ENCODE peak calls at places on chromosomes 11 and 22, in five cellular contexts. W, K, M, T and J are unnamed samples.

GRCh38 chr11:95154514-95154913 is 64.9 kb downstream of the ENDOD1 start:
- DNase-seq in W (no peak), K (no peak), M (no peak), T (peak), J (peak)

GRCh38 chr11:6321356-6321755 is 1.1 kb upstream of the CAVIN3 start:
- DNase-seq in W (no peak), K (no peak), M (peak), T (no peak), J (no peak)

GRCh38 chr11:61297741-61298140 is 2.6 kb upstream of the VWCE start:
- DNase-seq in W (no peak), K (no peak), M (peak), T (peak), J (peak)

GRCh38 chr22:50526849-50527801 is 1.7 kb upstream of the SCO2 start:
- DNase-seq in W (no peak), K (peak), M (peak), T (peak), J (peak)

GRCh38 chr22:37979782-37980181 is 4.6 kb downstream of the SOX10 start:
- DNase-seq in W (no peak), K (no peak), M (no peak), T (no peak), J (no peak)

GRCh38 chr11:86938900-86939880 is 16.0 kb downstream of the FZD4 start:
- DNase-seq in W (no peak), K (no peak), M (no peak), T (peak), J (peak)

GRCh38 chr11:128588086-128588485 is 728 bp upstream of the ETS1 start:
- DNase-seq in W (no peak), K (no peak), M (no peak), T (no peak), J (no peak)

GRCh38 chr11:23688835-23689234 is 808.0 kb upstream of the LUZP2 start:
- DNase-seq in W (no peak), K (no peak), M (no peak), T (no peak), J (peak)

GRCh38 chr11:91742155-91742554 is 482.5 kb upstream of the FAT3 start:
- DNase-seq in W (no peak), K (no peak), M (no peak), T (no peak), J (peak)

GRCh38 chr11:129436573-129436972 is 60.9 kb downstream of the BARX2 start:
- DNase-seq in W (no peak), K (no peak), M (no peak), T (no peak), J (no peak)

GRCh38 chr11:46290021-46290420 is 12.6 kb downstream of the CREB3L1 start:
- DNase-seq in W (peak), K (no peak), M (no peak), T (no peak), J (no peak)

GRCh38 chr22:33821290-33821689 is 99.0 kb downstream of the LARGE1 start:
- DNase-seq in W (no peak), K (no peak), M (no peak), T (no peak), J (no peak)

GRCh38 chr11:78664606-78665005 is 89.9 kb upstream of the NARS2 start:
- DNase-seq in W (no peak), K (no peak), M (no peak), T (no peak), J (no peak)

DNA sequence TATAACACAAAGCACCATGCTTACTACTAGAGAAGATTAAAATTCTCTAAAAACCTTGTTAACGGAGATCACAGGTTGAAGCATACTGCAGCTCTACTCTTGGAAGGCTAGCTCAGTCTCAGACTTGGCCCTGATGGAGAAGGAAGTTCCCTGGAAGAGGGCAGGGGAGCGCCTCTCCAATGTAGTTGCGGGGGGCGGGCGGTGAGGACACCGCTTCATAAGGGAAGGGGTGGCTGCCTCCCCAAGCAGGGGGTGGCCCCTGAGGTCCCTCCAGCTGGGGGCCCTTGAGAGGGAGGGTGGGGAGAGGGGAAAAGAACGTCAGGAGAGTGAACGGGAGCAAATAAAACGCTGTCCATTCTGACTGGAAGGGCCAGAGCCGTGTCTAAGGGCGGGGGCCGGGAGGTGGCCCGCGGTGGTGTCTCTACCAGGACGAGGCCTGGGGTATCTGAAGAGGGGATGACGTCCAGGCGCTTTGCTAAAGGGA is 609 bp upstream of the USP47 start:
- DNase-seq in W (no peak), K (peak), M (peak), T (peak), J (no peak)
- H3K4me3 ChIP-seq in W (peak), K (peak), M (peak), T (peak), J (peak)

GRCh38 chr11:70404244-70404643 is 5.9 kb downstream of the CTTN start:
- DNase-seq in W (no peak), K (no peak), M (no peak), T (no peak), J (no peak)
- H3K27ac ChIP-seq in W (no peak), K (no peak), M (no peak), T (no peak), J (no peak)

DNA sequence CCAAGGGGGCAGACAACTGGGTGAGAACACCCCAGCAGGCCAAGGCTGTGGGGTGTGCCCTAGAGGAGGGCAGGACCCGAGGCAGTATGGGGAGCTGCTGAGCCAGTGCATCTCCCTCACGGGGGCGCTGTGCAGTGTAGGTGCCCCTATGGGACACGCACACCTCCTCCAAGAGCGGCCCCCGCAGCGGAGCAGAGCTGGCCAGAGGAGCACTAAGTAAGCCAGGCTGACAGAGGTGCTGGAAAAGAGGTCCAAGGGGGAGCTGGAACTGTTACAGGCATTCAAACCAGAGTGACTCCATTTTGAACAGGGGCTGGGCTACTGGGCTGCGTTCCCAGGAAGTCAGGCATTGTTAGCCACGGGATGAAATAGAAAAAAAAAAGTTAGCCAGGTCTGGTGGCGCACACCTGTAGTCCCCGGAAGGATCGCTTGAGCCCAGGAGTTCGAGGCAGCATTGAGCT is 41.8 kb downstream of the TST start:
- DNase-seq in W (peak), K (peak), M (peak), T (peak), J (peak)
- TF ChIP-seq CTCF in W (no peak), K (no peak), M (no peak), T (peak), J (peak)

GRCh38 chr22:17436981-17437410 is 67.7 kb downstream of the CECR2 start:
- DNase-seq in W (no peak), K (no peak), M (no peak), T (peak), J (peak)
- H3K4me3 ChIP-seq in W (no peak), K (no peak), M (no peak), T (no peak), J (peak)

DNA sequence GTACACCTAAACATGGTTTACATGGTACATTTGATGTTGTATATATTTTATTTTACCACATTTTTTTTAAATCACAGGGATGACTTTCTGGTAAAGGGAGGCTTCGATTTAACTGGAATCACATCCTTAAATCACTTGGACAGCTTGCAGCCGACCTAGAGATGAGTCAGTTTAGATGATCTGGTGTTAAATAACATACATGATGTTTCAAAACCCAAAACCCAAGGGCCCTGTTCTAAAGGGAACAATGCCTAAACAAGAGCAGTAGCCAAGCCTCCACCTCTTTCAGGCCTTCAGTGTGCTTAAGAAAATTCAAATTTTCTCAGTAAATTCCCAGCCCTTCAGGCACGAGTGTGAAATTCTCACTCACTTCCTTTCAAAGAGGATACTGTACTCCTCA is 108.8 kb downstream of the WT1 start:
- DNase-seq in W (no peak), K (no peak), M (no peak), T (no peak), J (peak)
- H3K27ac ChIP-seq in W (no peak), K (no peak), M (no peak), T (no peak), J (no peak)